ENCODE peak calls at places on chromosome X, in ten cellular contexts. M, E, B, Z, P, F, O, S, K and I are unnamed samples.

GRCh38 chrX:121592884-121593283 is 545.5 kb downstream of the GLUD2 start:
- DNase-seq in K (no peak), O (no peak), S (no peak), M (no peak), B (no peak), P (no peak), Z (no peak), F (no peak), E (no peak), I (no peak)

GRCh38 chrX:102958794-102959193 is 21.7 kb downstream of the RAB40AL start:
- DNase-seq in F (no peak), M (no peak), E (no peak), P (no peak), S (no peak), B (no peak), O (no peak), Z (no peak), K (no peak), I (no peak)

GRCh38 chrX:40849906-40850672 is 114.7 kb upstream of the MED14 start:
- DNase-seq in Z (no peak), M (no peak), O (peak), B (no peak), E (no peak), P (no peak), F (no peak), K (no peak), S (no peak), I (no peak)

GRCh38 chrX:97563531-97564133 is 679.9 kb downstream of the RPA4 start:
- DNase-seq in B (peak), O (peak), Z (peak), E (peak), F (peak), K (peak), S (peak), P (peak), M (peak), I (peak)

GRCh38 chrX:131792356-131792749 is 230.7 kb upstream of the STK26 start:
- DNase-seq in F (peak), S (no peak), Z (peak), E (peak), M (peak), O (peak), B (peak), K (no peak), P (peak), I (no peak)

GRCh38 chrX:42943051-42943450 is 165.1 kb upstream of the PPP1R2C start:
- DNase-seq in B (no peak), P (no peak), M (no peak), K (no peak), E (peak), Z (no peak), O (no peak), S (no peak), F (no peak), I (peak)

GRCh38 chrX:150547511-150548115 is 20.8 kb upstream of the MTM1 start:
- DNase-seq in E (no peak), O (peak), B (peak), Z (peak), K (no peak), M (no peak), F (peak), P (no peak), S (no peak), I (no peak)

GRCh38 chrX:19981987-19982386 is 8.9 kb downstream of the BCLAF3 start:
- DNase-seq in P (no peak), B (no peak), F (no peak), M (no peak), S (no peak), O (no peak), E (no peak), K (no peak), Z (no peak), I (no peak)

GRCh38 chrX:16807548-16807947 is 21.3 kb downstream of the TXLNG start:
- DNase-seq in S (no peak), K (no peak), Z (no peak), B (no peak), P (no peak), M (no peak), O (peak), F (peak), E (no peak), I (no peak)

GRCh38 chrX:100812216-100813158 is 7.7 kb upstream of the CSTF2 start:
- DNase-seq in K (no peak), M (no peak), S (no peak), F (no peak), O (no peak), P (no peak), E (no peak), Z (no peak), B (no peak), I (no peak)

GRCh38 chrX:45154462-45154861 is 46.2 kb downstream of the DIPK2B start:
- DNase-seq in E (no peak), Z (no peak), B (no peak), O (no peak), M (no peak), K (no peak), F (no peak), P (no peak), S (no peak), I (no peak)

GRCh38 chrX:48676893-48677270 is 6.7 kb upstream of the WAS start:
- DNase-seq in M (no peak), B (no peak), O (no peak), Z (peak), E (no peak), S (no peak), F (no peak), K (no peak), P (no peak), I (no peak)

GRCh38 chrX:81054904-81055303 is 146.8 kb downstream of the HMGN5 start:
- DNase-seq in M (no peak), O (no peak), E (no peak), P (no peak), S (no peak), B (no peak), Z (no peak), F (no peak), K (no peak), I (no peak)

GRCh38 chrX:31331928-31332327 is 260.1 kb upstream of the FTHL17 start:
- DNase-seq in Z (no peak), B (no peak), P (no peak), F (no peak), E (no peak), M (no peak), S (no peak), K (no peak), O (no peak), I (no peak)

GRCh38 chrX:122188751-122189150 is 995.3 kb upstream of the GRIA3 start:
- DNase-seq in F (no peak), P (no peak), M (no peak), E (no peak), B (no peak), Z (no peak), S (no peak), O (peak), K (no peak), I (no peak)

GRCh38 chrX:40168183-40169015 is 70.6 kb upstream of the BCOR start:
- DNase-seq in B (no peak), S (no peak), M (no peak), P (no peak), O (no peak), E (no peak), K (no peak), F (no peak), Z (no peak), I (no peak)

GRCh38 chrX:96445531-96446065 is 239.0 kb upstream of the DIAPH2 start:
- DNase-seq in F (no peak), S (no peak), B (no peak), O (no peak), P (no peak), K (no peak), E (no peak), Z (no peak), M (no peak), I (no peak)

GRCh38 chrX:118727686-118728339 is 407 bp downstream of the IL13RA1 start:
- DNase-seq in K (no peak), F (peak), M (no peak), Z (peak), B (peak), E (no peak), S (no peak), O (peak), P (no peak), I (no peak)